ENCODE peak calls at places on chromosomes 11 and 22, in six cellular contexts. F is PC-9, S is HFFc6, V is GM20000, J is right lobe of liver, R is mesothelial cell of epicardium. Q is an unnamed sample.

GRCh38 chr11:12981879-12982531 is 27.1 kb upstream of the RASSF10 start:
- DNase-seq in F (peak; percentile 39), S (peak; percentile 15), V (no peak), J (no peak), R (no peak), Q (no peak)

GRCh38 chr11:3218483-3219280 is at the start of gene MRGPRG:
- DNase-seq in F (no peak), S (no peak), V (no peak), J (peak; percentile 36), R (no peak), Q (no peak)

GRCh38 chr11:26851696-26852095 is 129.8 kb upstream of the SLC5A12 start:
- DNase-seq in F (no peak), S (no peak), V (no peak), J (no peak), R (no peak), Q (no peak)

GRCh38 chr11:2310786-2311455 is 9.1 kb downstream of the TSPAN32 start:
- DNase-seq in F (no peak), S (no peak), V (no peak), J (peak; percentile 37), R (no peak), Q (no peak)

GRCh38 chr11:65770951-65771567 is 9.7 kb downstream of the AP5B1 start:
- DNase-seq in F (no peak), S (no peak), V (no peak), J (no peak), R (no peak), Q (no peak)

GRCh38 chr22:41308054-41308453 is 6.7 kb downstream of the ZC3H7B start:
- DNase-seq in F (no peak), S (peak; percentile 86), V (no peak), J (no peak), R (no peak), Q (no peak)

GRCh38 chr11:114259551-114259983 is 36.6 kb upstream of the NNMT start:
- DNase-seq in F (no peak), S (no peak), V (no peak), J (no peak), R (no peak), Q (no peak)

GRCh38 chr11:96752221-96752620 is 362.4 kb downstream of the JRKL start:
- DNase-seq in F (no peak), S (peak; percentile 24), V (no peak), J (no peak), R (no peak), Q (no peak)

GRCh38 chr22:17606472-17606871 is 22.1 kb downstream of the ATP6V1E1 start:
- DNase-seq in F (no peak), S (no peak), V (no peak), J (no peak), R (no peak), Q (no peak)

GRCh38 chr11:10918275-10918674 is 60.4 kb upstream of the ZBED5 start:
- DNase-seq in F (no peak), S (no peak), V (no peak), J (no peak), R (no peak), Q (no peak)

GRCh38 chr11:31487848-31488247 is 21.6 kb downstream of the IMMP1L start:
- DNase-seq in F (peak; percentile 49), S (peak; percentile 36), V (no peak), J (no peak), R (no peak), Q (no peak)

GRCh38 chr22:26410398-26410797 is 18.7 kb upstream of the ASPHD2 start:
- DNase-seq in F (no peak), S (no peak), V (no peak), J (no peak), R (no peak), Q (no peak)

GRCh38 chr22:31096637-31097274 is 10.6 kb downstream of the SELENOM start:
- DNase-seq in F (peak; percentile 5), S (no peak), V (no peak), J (no peak), R (no peak), Q (no peak)

GRCh38 chr22:23827351-23827995 is 11.3 kb downstream of the DERL3 start:
- DNase-seq in F (no peak), S (no peak), V (no peak), J (peak; percentile 35), R (no peak), Q (no peak)

GRCh38 chr11:13663631-13664071 is 4.8 kb upstream of the FAR1 start:
- DNase-seq in F (peak; percentile 45), S (peak; percentile 41), V (no peak), J (no peak), R (no peak), Q (no peak)

GRCh38 chr22:23082534-23083314 is 12.4 kb downstream of the GNAZ start:
- DNase-seq in F (no peak), S (no peak), V (no peak), J (no peak), R (no peak), Q (no peak)

GRCh38 chr11:31806186-31806943 is 4.8 kb downstream of the PAX6 start:
- DNase-seq in F (no peak), S (no peak), V (peak; percentile 41), J (no peak), R (no peak), Q (no peak)

GRCh38 chr11:92311616-92312449 is 87.2 kb downstream of the FAT3 start:
- DNase-seq in F (no peak), S (peak; percentile 27), V (no peak), J (no peak), R (no peak), Q (no peak)

GRCh38 chr22:24189249-24190158 is 8.2 kb downstream of the SUSD2 start:
- DNase-seq in F (peak; percentile 82), S (peak; percentile 47), V (peak; percentile 86), J (peak; percentile 74), R (no peak), Q (peak; percentile 65)

GRCh38 chr22:25110846-25111578 is 88.6 kb upstream of the CRYBB3 start:
- DNase-seq in F (peak; percentile 85), S (peak; percentile 65), V (peak; percentile 71), J (peak; percentile 92), R (peak; percentile 65), Q (peak; percentile 78)

GRCh38 chr11:116742104-116742503 is 30.7 kb downstream of the BUD13 start:
- DNase-seq in F (no peak), S (no peak), V (no peak), J (no peak), R (no peak), Q (no peak)

GRCh38 chr11:45182902-45183301 is 36.5 kb downstream of the PRDM11 start:
- DNase-seq in F (no peak), S (peak; percentile 26), V (no peak), J (no peak), R (no peak), Q (no peak)

GRCh38 chr22:35930933-35931332 is 97.7 kb downstream of the RBFOX2 start:
- DNase-seq in F (peak; percentile 48), S (peak; percentile 77), V (peak; percentile 44), J (no peak), R (no peak), Q (no peak)

GRCh38 chr11:11995601-11996000 is 12.8 kb downstream of the DKK3 start:
- DNase-seq in F (no peak), S (no peak), V (no peak), J (no peak), R (no peak), Q (no peak)

GRCh38 chr22:41239443-41240128 is 1.1 kb downstream of the CHADL start:
- DNase-seq in F (no peak), S (no peak), V (no peak), J (no peak), R (no peak), Q (no peak)

GRCh38 chr11:36431429-36432092 is 78.5 kb downstream of the TRAF6 start:
- DNase-seq in F (peak; percentile 82), S (peak; percentile 92), V (no peak), J (no peak), R (no peak), Q (no peak)

GRCh38 chr11:116510886-116511650 is 261.7 kb downstream of the BUD13 start:
- DNase-seq in F (no peak), S (no peak), V (no peak), J (no peak), R (no peak), Q (no peak)

GRCh38 chr11:45089251-45089650 is 57.2 kb upstream of the PRDM11 start:
- DNase-seq in F (peak; percentile 83), S (peak; percentile 90), V (no peak), J (peak; percentile 81), R (no peak), Q (no peak)

GRCh38 chr11:129018991-129019390 is 76.3 kb upstream of the TP53AIP1 start:
- DNase-seq in F (no peak), S (no peak), V (no peak), J (no peak), R (no peak), Q (no peak)
- TF ChIP-seq CTCF in F (no peak), S (no peak), V (no peak), J (no peak), R (no peak), Q (no peak)

GRCh38 chr11:103108933-103109817 is at the start of gene DYNC2H1:
- DNase-seq in F (peak; percentile 86), S (peak; percentile 90), V (peak; percentile 90), J (peak; percentile 85), R (peak; percentile 80), Q (peak; percentile 80)
- TF ChIP-seq CTCF in F (peak; percentile 68), S (peak; percentile 73), V (peak; percentile 17), J (peak; percentile 49), R (peak; percentile 21), Q (peak; percentile 56)

GRCh38 chr11:47539681-47540039 is 13.3 kb downstream of the CELF1 start:
- DNase-seq in F (no peak), S (no peak), V (no peak), J (no peak), R (no peak), Q (no peak)
- TF ChIP-seq CTCF in F (no peak), S (no peak), V (no peak), J (no peak), R (no peak), Q (no peak)

GRCh38 chr11:67646535-67647336 is 3.8 kb downstream of the ACY3 start:
- DNase-seq in F (peak; percentile 11), S (no peak), V (peak; percentile 61), J (no peak), R (no peak), Q (no peak)

GRCh38 chr11:67649634-67650540 is 643 bp downstream of the ACY3 start:
- DNase-seq in F (peak; percentile 58), S (no peak), V (no peak), J (no peak), R (no peak), Q (no peak)

GRCh38 chr11:67647471-67647870 is 3.1 kb downstream of the ACY3 start:
- DNase-seq in F (peak; percentile 10), S (no peak), V (no peak), J (no peak), R (no peak), Q (no peak)

GRCh38 chr11:67648796-67649613 is 1.5 kb downstream of the ACY3 start:
- DNase-seq in F (peak; percentile 30), S (no peak), V (no peak), J (no peak), R (no peak), Q (no peak)

DNA sequence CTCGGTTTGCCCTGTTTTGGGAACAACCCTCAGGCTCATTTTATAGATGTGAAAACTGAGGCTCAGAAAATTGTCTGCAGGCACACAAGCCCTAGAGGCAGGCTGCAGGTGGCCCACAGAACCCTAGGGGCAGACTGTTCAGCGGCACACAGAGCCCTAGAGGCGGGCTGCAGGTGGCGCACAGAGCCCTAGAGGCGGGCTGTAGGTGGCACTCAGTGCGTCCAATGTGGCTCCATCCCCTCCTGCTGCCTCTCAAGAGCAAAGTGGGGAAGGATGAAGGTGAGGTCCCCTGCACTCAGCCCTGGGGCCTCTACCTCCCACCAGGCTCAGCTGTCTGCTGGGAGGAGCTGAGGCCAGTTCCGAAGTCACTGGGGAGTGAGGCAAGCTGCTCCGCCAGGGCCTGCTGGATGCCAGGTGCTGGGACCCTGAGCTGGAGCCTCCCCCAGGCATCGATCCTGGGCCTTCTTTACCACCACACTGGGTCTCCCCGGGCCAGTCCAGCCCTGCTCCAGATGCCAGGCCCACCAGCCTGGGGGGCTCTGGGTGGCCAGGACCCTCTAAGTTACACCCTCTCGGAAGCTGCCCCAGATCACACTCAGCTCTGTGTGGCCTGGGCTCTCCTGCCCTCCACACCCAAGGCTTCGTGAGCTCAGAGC is 2.3 kb downstream of the ACY3 start:
- DNase-seq in F (peak; percentile 46), S (no peak), V (peak; percentile 79), J (no peak), R (no peak), Q (no peak)
- TF ChIP-seq CTCF in F (peak; percentile 59), S (peak; percentile 31), V (peak; percentile 56), J (no peak), R (no peak), Q (peak; percentile 58)

Q was measured in progenitor cell of endocrine pancreas.